ENCODE peak calls at places on chromosomes 4 and X, in eight cellular contexts. I is neural progenitor cell, Q is adipocyte, G is A549, X is HepG2, D is aorta, B is pancreas, L is OCI-LY7. C is an unnamed sample.

GRCh38 chr4:7398104-7398423 is 36.7 kb downstream of the PSAPL1 start:
- DNase-seq in I (no peak), Q (peak; percentile 6), G (no peak), X (no peak), D (no peak), B (peak; percentile 56), L (no peak), C (peak; percentile 39)

GRCh38 chr4:158873795-158874359 is 105.1 kb downstream of the FNIP2 start:
- DNase-seq in I (no peak), Q (peak; percentile 88), G (peak; percentile 17), X (peak; percentile 5), D (no peak), B (no peak), L (no peak), C (no peak)

GRCh38 chr4:98728433-98728832 is 70.0 kb upstream of the TSPAN5 start:
- DNase-seq in I (no peak), Q (peak; percentile 46), G (no peak), X (no peak), D (no peak), B (no peak), L (no peak), C (no peak)

GRCh38 chrX:53435997-53436396 is 1.8 kb upstream of the HSD17B10 start:
- DNase-seq in I (peak; percentile 77), Q (peak; percentile 79), G (peak; percentile 70), X (peak; percentile 52), D (no peak), B (peak; percentile 70), L (peak; percentile 82), C (peak; percentile 59)

GRCh38 chr4:90357117-90357710 is 230.0 kb downstream of the CCSER1 start:
- DNase-seq in I (peak; percentile 61), Q (peak; percentile 83), G (peak; percentile 3), X (peak; percentile 45), D (no peak), B (no peak), L (peak; percentile 29), C (no peak)

GRCh38 chrX:40976971-40977370 is 108.3 kb upstream of the USP9X start:
- DNase-seq in I (no peak), Q (no peak), G (no peak), X (no peak), D (no peak), B (no peak), L (no peak), C (no peak)

GRCh38 chrX:54675762-54676161 is 122.3 kb downstream of the ITIH6 start:
- DNase-seq in I (no peak), Q (no peak), G (no peak), X (no peak), D (no peak), B (no peak), L (no peak), C (no peak)

GRCh38 chr4:47031011-47031678 is at the start of gene GABRB1:
- DNase-seq in I (peak; percentile 81), Q (peak; percentile 69), G (no peak), X (no peak), D (peak; percentile 83), B (peak; percentile 89), L (no peak), C (no peak)

GRCh38 chr4:71941001-71941400 is 90.8 kb upstream of the NPFFR2 start:
- DNase-seq in I (peak; percentile 69), Q (peak; percentile 35), G (no peak), X (peak; percentile 1), D (no peak), B (no peak), L (peak; percentile 13), C (no peak)

GRCh38 chrX:109635151-109635550 is 10.2 kb upstream of the KCNE5 start:
- DNase-seq in I (peak; percentile 34), Q (peak; percentile 18), G (peak; percentile 3), X (no peak), D (no peak), B (no peak), L (peak; percentile 29), C (no peak)

GRCh38 chrX:71103110-71103983 is 3.2 kb downstream of the CXorf65 start:
- DNase-seq in I (peak; percentile 48), Q (no peak), G (no peak), X (no peak), D (peak; percentile 50), B (no peak), L (peak; percentile 60), C (peak; percentile 76)

GRCh38 chrX:101219116-101219839 is at the start of gene DRP2:
- DNase-seq in I (peak; percentile 20), Q (peak; percentile 34), G (peak; percentile 4), X (no peak), D (no peak), B (no peak), L (no peak), C (no peak)

GRCh38 chr4:46425775-46426400 is 36.0 kb upstream of the GABRA2 start:
- DNase-seq in I (no peak), Q (no peak), G (no peak), X (peak; percentile 28), D (no peak), B (no peak), L (no peak), C (no peak)

GRCh38 chrX:84187501-84188319 is at the start of gene RPS6KA6:
- DNase-seq in I (peak; percentile 69), Q (peak; percentile 58), G (peak; percentile 17), X (no peak), D (peak; percentile 80), B (peak; percentile 68), L (no peak), C (peak; percentile 52)

GRCh38 chrX:48826135-48826875 is at the start of gene ERAS:
- DNase-seq in I (no peak), Q (no peak), G (no peak), X (no peak), D (peak; percentile 66), B (peak; percentile 52), L (no peak), C (no peak)

GRCh38 chr4:139454646-139455045 is 725 bp downstream of the RAB33B start:
- DNase-seq in I (no peak), Q (peak; percentile 23), G (no peak), X (no peak), D (no peak), B (no peak), L (peak; percentile 31), C (no peak)

DNA sequence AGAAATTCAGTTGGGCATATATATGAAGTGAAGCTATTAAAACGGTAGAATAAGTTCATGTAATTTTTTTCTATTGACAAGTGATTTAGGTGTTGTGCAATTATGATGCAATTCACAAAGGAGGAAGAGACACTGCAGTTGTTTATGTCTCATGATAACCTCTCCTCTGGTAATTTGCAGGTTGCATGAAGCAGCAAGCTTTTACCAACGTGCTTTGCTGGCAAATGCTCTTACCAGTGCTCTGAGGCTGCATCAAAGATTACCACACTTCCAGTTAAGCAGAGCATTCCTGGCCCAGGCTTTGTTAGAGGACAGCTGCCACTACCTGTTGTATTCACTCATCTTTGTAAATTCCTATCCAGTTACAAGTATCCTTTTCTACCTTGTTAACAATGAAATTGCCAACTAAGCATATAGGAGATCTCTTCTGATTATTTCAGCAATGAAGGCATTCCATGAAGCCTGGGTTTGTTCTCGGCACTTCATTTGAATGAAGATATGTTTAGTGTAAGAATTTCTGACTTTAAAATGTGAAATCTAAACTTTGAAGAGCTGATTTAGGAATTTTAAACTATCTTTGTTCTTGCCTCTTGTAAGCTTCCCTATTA is 3.9 kb downstream of the TMEM33 start:
- DNase-seq in I (no peak), Q (peak; percentile 28), G (no peak), X (peak; percentile 16), D (no peak), B (no peak), L (no peak), C (no peak)
- H3K4me1 ChIP-seq in I (peaks cover 11% of the 10 kb centered on the region), Q (peaks cover 42% of the 10 kb centered on the region), G (peaks cover 31% of the 10 kb centered on the region), X (peaks cover 33% of the 10 kb centered on the region), D (no peaks in the 10 kb centered on the region), B (peaks cover 16% of the 10 kb centered on the region), L (peaks cover 29% of the 10 kb centered on the region), C (no peaks in the 10 kb centered on the region)

GRCh38 chr4:120331486-120332281 is 265.0 kb upstream of the MAD2L1 start:
- DNase-seq in I (no peak), Q (peak; percentile 9), G (no peak), X (no peak), D (no peak), B (peak; percentile 61), L (no peak), C (no peak)
- H3K4me1 ChIP-seq in I (peaks cover 8% of the 10 kb centered on the region), Q (no peaks in the 10 kb centered on the region), G (no peaks in the 10 kb centered on the region), X (no peaks in the 10 kb centered on the region), D (no peaks in the 10 kb centered on the region), B (no peaks in the 10 kb centered on the region), L (no peaks in the 10 kb centered on the region), C (no peaks in the 10 kb centered on the region)

GRCh38 chr4:184421558-184422155 is 52.7 kb downstream of the IRF2 start:
- DNase-seq in I (no peak), Q (no peak), G (no peak), X (no peak), D (no peak), B (no peak), L (no peak), C (no peak)

GRCh38 chr4:184417802-184418511 is 56.4 kb downstream of the IRF2 start:
- DNase-seq in I (no peak), Q (peak; percentile 62), G (peak; percentile 69), X (peak; percentile 27), D (no peak), B (no peak), L (no peak), C (no peak)

GRCh38 chr4:184420881-184421416 is 53.4 kb downstream of the IRF2 start:
- DNase-seq in I (peak; percentile 29), Q (no peak), G (no peak), X (no peak), D (no peak), B (no peak), L (peak; percentile 36), C (no peak)

GRCh38 chr4:184420402-184420801 is 53.9 kb downstream of the IRF2 start:
- DNase-seq in I (no peak), Q (no peak), G (no peak), X (no peak), D (no peak), B (no peak), L (no peak), C (no peak)

DNA sequence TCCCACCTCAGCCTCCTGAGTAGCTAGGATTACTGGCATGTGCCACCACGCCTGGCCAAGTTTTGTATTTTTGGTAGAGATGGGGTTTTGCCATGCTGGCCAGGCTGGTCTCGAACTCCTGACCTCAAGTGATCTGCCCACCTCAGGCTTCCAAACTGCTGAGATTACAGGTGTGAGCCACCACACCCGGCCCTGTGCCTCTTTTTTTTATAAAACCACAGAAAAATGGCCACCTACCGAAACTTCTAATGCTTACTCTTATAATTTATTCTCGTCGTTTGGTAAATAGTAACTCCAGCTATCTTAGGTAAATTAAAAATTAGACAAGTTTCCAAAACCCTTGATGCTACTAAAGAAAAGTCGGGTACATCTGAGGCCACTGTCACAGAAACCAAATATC is 54.4 kb downstream of the IRF2 start:
- DNase-seq in I (no peak), Q (no peak), G (no peak), X (no peak), D (no peak), B (no peak), L (no peak), C (no peak)
- H3K4me1 ChIP-seq in I (peaks cover 13% of the 10 kb centered on the region), Q (peaks cover 20% of the 10 kb centered on the region), G (peaks cover 18% of the 10 kb centered on the region), X (no peaks in the 10 kb centered on the region), D (no peaks in the 10 kb centered on the region), B (no peaks in the 10 kb centered on the region), L (peaks cover 41% of the 10 kb centered on the region), C (peaks cover 24% of the 10 kb centered on the region)

DNA sequence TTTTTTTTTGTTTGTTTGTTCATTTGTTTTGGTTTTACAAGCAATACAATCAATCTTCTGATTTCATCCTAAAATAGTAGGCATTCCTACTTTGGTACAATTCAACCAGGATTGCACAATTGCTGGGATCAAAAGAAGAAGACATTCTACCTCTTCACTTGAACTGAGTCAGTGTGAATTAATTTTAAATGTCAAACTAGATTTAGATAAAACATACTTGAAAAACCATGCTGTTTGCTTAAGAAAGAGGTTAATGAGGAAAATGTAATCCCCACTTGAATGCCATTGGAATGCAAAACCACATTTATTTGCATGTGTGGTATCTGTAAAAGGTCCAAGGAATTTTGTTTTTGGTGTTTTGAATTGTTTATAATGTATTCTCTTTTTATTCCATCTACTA is 40.5 kb downstream of the HAND2 start:
- DNase-seq in I (no peak), Q (peak; percentile 91), G (no peak), X (no peak), D (no peak), B (no peak), L (no peak), C (no peak)
- H3K4me1 ChIP-seq in I (peaks cover 5% of the 10 kb centered on the region), Q (peaks cover 57% of the 10 kb centered on the region), G (peaks cover 9% of the 10 kb centered on the region), X (peaks cover 27% of the 10 kb centered on the region), D (peaks cover 6% of the 10 kb centered on the region), B (no peaks in the 10 kb centered on the region), L (no peaks in the 10 kb centered on the region), C (no peaks in the 10 kb centered on the region)